ENCODE peak calls at places on chromosomes 3 and 15, in eight cellular contexts. C is globus pallidus; X is ascending aorta; T is EH; F is activated CD4-positive, alpha-beta T cell treated with anti-CD3 and anti-CD28 coated beads for 1 hour; E is RCC 7860; S is MCF 10A; K is dermis blood vessel endothelial cell. V is an unnamed sample.

GRCh38 chr15:32872606-32873291 is 154.9 kb downstream of the GREM1 start:
- DNase-seq in C (no peak), X (no peak), T (peak; percentile 80), F (no peak), E (no peak), S (no peak), K (no peak), V (no peak)

GRCh38 chr15:55907797-55908196 is 85.6 kb downstream of the NEDD4 start:
- DNase-seq in C (no peak), X (no peak), T (peak; percentile 99), F (no peak), E (peak; percentile 99), S (peak; percentile 81), K (peak; percentile 88), V (peak; percentile 97)

GRCh38 chr3:158106773-158107461 is 697 bp upstream of the SHOX2 start:
- DNase-seq in C (no peak), X (peak; percentile 61), T (peak; percentile 36), F (no peak), E (no peak), S (peak; percentile 25), K (peak; percentile 15), V (no peak)

GRCh38 chr3:58955308-58955707 is 94.5 kb downstream of the CFAP20DC start:
- DNase-seq in C (no peak), X (no peak), T (no peak), F (no peak), E (no peak), S (no peak), K (no peak), V (no peak)

GRCh38 chr15:63501256-63502089 is 2.9 kb upstream of the USP3 start:
- DNase-seq in C (peak; percentile 60), X (peak; percentile 94), T (peak; percentile 93), F (no peak), E (peak; percentile 69), S (peak; percentile 85), K (peak; percentile 77), V (peak; percentile 79)

GRCh38 chr3:188901671-188902331 is 270.0 kb upstream of the TPRG1 start:
- DNase-seq in C (no peak), X (no peak), T (peak; percentile 68), F (no peak), E (no peak), S (no peak), K (peak; percentile 46), V (no peak)

GRCh38 chr15:77369168-77369567 is 50.7 kb downstream of the PEAK1 start:
- DNase-seq in C (no peak), X (no peak), T (peak; percentile 58), F (no peak), E (no peak), S (no peak), K (no peak), V (no peak)

GRCh38 chr15:89912674-89913396 is at the start of gene ARPIN:
- DNase-seq in C (peak; percentile 26), X (peak; percentile 74), T (peak; percentile 63), F (no peak), E (no peak), S (peak; percentile 52), K (peak; percentile 62), V (peak; percentile 44)

GRCh38 chr3:195438371-195438770 is 4.4 kb downstream of the ACAP2 start:
- DNase-seq in C (no peak), X (no peak), T (no peak), F (no peak), E (no peak), S (peak; percentile 70), K (no peak), V (peak; percentile 91)

GRCh38 chr15:99403597-99403996 is 152.3 kb downstream of the LRRC28 start:
- DNase-seq in C (no peak), X (no peak), T (no peak), F (no peak), E (peak; percentile 38), S (no peak), K (no peak), V (peak; percentile 30)

GRCh38 chr3:23620616-23621015 is 185.1 kb upstream of the UBE2E1 start:
- DNase-seq in C (no peak), X (no peak), T (no peak), F (no peak), E (no peak), S (no peak), K (no peak), V (no peak)

GRCh38 chr3:44894485-44894884 is 20.1 kb downstream of the TGM4 start:
- DNase-seq in C (no peak), X (no peak), T (peak; percentile 68), F (no peak), E (no peak), S (no peak), K (peak; percentile 21), V (no peak)

GRCh38 chr15:69627548-69628158 is 175.0 kb downstream of the RPLP1 start:
- DNase-seq in C (no peak), X (no peak), T (no peak), F (no peak), E (no peak), S (no peak), K (no peak), V (no peak)

V was measured in PC-3.